ENCODE peak calls at places on chromosomes 5 and 9, in six cellular contexts. One of them, this sample, is unnamed.

GRCh38 chr5:173228639-173229380 is 6.2 kb downstream of the NKX2-5 start:
- ATAC-seq in HepG2: no peak
- ATAC-seq in heart right ventricle: peak
- ATAC-seq in Right ventricle myocardium superior: peak
- ATAC-seq in effector memory CD8-positive, alpha-beta T cell: no peak
- ATAC-seq in HCT116: no peak
- ATAC-seq in this sample: peak

GRCh38 chr5:168443950-168444700 is 42.1 kb upstream of the RARS1 start:
- ATAC-seq in HepG2: no peak
- ATAC-seq in heart right ventricle: peak
- ATAC-seq in Right ventricle myocardium superior: peak
- ATAC-seq in effector memory CD8-positive, alpha-beta T cell: no peak
- ATAC-seq in HCT116: no peak
- ATAC-seq in this sample: peak

GRCh38 chr5:10562202-10563131 is 1.4 kb upstream of the ANKRD33B start:
- ATAC-seq in HepG2: no peak
- ATAC-seq in heart right ventricle: no peak
- ATAC-seq in Right ventricle myocardium superior: no peak
- ATAC-seq in effector memory CD8-positive, alpha-beta T cell: no peak
- ATAC-seq in HCT116: no peak
- ATAC-seq in this sample: no peak

GRCh38 chr9:126325779-126326178 is 850 bp upstream of the MVB12B start:
- ATAC-seq in HepG2: peak
- ATAC-seq in heart right ventricle: no peak
- ATAC-seq in Right ventricle myocardium superior: no peak
- ATAC-seq in effector memory CD8-positive, alpha-beta T cell: no peak
- ATAC-seq in HCT116: peak
- ATAC-seq in this sample: no peak

GRCh38 chr5:82419559-82420332 is 141.6 kb upstream of the RPS23 start:
- ATAC-seq in HepG2: no peak
- ATAC-seq in heart right ventricle: no peak
- ATAC-seq in Right ventricle myocardium superior: no peak
- ATAC-seq in effector memory CD8-positive, alpha-beta T cell: no peak
- ATAC-seq in HCT116: no peak
- ATAC-seq in this sample: no peak

GRCh38 chr9:97714435-97714834 is 17.3 kb upstream of the XPA start:
- ATAC-seq in HepG2: no peak
- ATAC-seq in heart right ventricle: no peak
- ATAC-seq in Right ventricle myocardium superior: no peak
- ATAC-seq in effector memory CD8-positive, alpha-beta T cell: no peak
- ATAC-seq in HCT116: peak
- ATAC-seq in this sample: no peak

GRCh38 chr5:168342151-168342825 is 50.8 kb downstream of the WWC1 start:
- ATAC-seq in HepG2: no peak
- ATAC-seq in heart right ventricle: no peak
- ATAC-seq in Right ventricle myocardium superior: no peak
- ATAC-seq in effector memory CD8-positive, alpha-beta T cell: no peak
- ATAC-seq in HCT116: peak
- ATAC-seq in this sample: no peak

GRCh38 chr5:71783891-71784290 is 64.8 kb downstream of the CARTPT start:
- ATAC-seq in HepG2: no peak
- ATAC-seq in heart right ventricle: peak
- ATAC-seq in Right ventricle myocardium superior: no peak
- ATAC-seq in effector memory CD8-positive, alpha-beta T cell: no peak
- ATAC-seq in HCT116: no peak
- ATAC-seq in this sample: no peak

GRCh38 chr9:14674630-14675029 is 18.6 kb downstream of the ZDHHC21 start:
- ATAC-seq in HepG2: no peak
- ATAC-seq in heart right ventricle: no peak
- ATAC-seq in Right ventricle myocardium superior: no peak
- ATAC-seq in effector memory CD8-positive, alpha-beta T cell: peak
- ATAC-seq in HCT116: no peak
- ATAC-seq in this sample: no peak

GRCh38 chr9:561430-561829 is 280.1 kb upstream of the DMRT1 start:
- ATAC-seq in HepG2: no peak
- ATAC-seq in heart right ventricle: peak
- ATAC-seq in Right ventricle myocardium superior: peak
- ATAC-seq in effector memory CD8-positive, alpha-beta T cell: no peak
- ATAC-seq in HCT116: no peak
- ATAC-seq in this sample: no peak

GRCh38 chr5:39503148-39503547 is 78.4 kb upstream of the DAB2 start:
- ATAC-seq in HepG2: no peak
- ATAC-seq in heart right ventricle: peak
- ATAC-seq in Right ventricle myocardium superior: peak
- ATAC-seq in effector memory CD8-positive, alpha-beta T cell: no peak
- ATAC-seq in HCT116: no peak
- ATAC-seq in this sample: no peak

GRCh38 chr5:135141303-135142268 is 107.6 kb upstream of the PITX1 start:
- ATAC-seq in HepG2: peak
- ATAC-seq in heart right ventricle: no peak
- ATAC-seq in Right ventricle myocardium superior: no peak
- ATAC-seq in effector memory CD8-positive, alpha-beta T cell: no peak
- ATAC-seq in HCT116: peak
- ATAC-seq in this sample: no peak

GRCh38 chr5:175321927-175322532 is 122.0 kb downstream of the DRD1 start:
- ATAC-seq in HepG2: no peak
- ATAC-seq in heart right ventricle: no peak
- ATAC-seq in Right ventricle myocardium superior: no peak
- ATAC-seq in effector memory CD8-positive, alpha-beta T cell: no peak
- ATAC-seq in HCT116: no peak
- ATAC-seq in this sample: no peak

GRCh38 chr9:93189369-93190132 is 5.6 kb downstream of the WNK2 start:
- ATAC-seq in HepG2: no peak
- ATAC-seq in heart right ventricle: peak
- ATAC-seq in Right ventricle myocardium superior: no peak
- ATAC-seq in effector memory CD8-positive, alpha-beta T cell: no peak
- ATAC-seq in HCT116: no peak
- ATAC-seq in this sample: no peak

GRCh38 chr9:100725376-100725775 is 147.5 kb downstream of the CAVIN4 start:
- ATAC-seq in HepG2: no peak
- ATAC-seq in heart right ventricle: no peak
- ATAC-seq in Right ventricle myocardium superior: no peak
- ATAC-seq in effector memory CD8-positive, alpha-beta T cell: no peak
- ATAC-seq in HCT116: no peak
- ATAC-seq in this sample: no peak

GRCh38 chr9:83714316-83714715 is 6.6 kb upstream of the UBQLN1 start:
- ATAC-seq in HepG2: no peak
- ATAC-seq in heart right ventricle: no peak
- ATAC-seq in Right ventricle myocardium superior: no peak
- ATAC-seq in effector memory CD8-positive, alpha-beta T cell: peak
- ATAC-seq in HCT116: no peak
- ATAC-seq in this sample: peak

GRCh38 chr9:117665601-117666377 is 38.4 kb upstream of the TLR4 start:
- ATAC-seq in HepG2: no peak
- ATAC-seq in heart right ventricle: no peak
- ATAC-seq in Right ventricle myocardium superior: no peak
- ATAC-seq in effector memory CD8-positive, alpha-beta T cell: no peak
- ATAC-seq in HCT116: no peak
- ATAC-seq in this sample: no peak

GRCh38 chr9:87581513-87581912 is 83.8 kb downstream of the DAPK1 start:
- ATAC-seq in HepG2: no peak
- ATAC-seq in heart right ventricle: peak
- ATAC-seq in Right ventricle myocardium superior: peak
- ATAC-seq in effector memory CD8-positive, alpha-beta T cell: no peak
- ATAC-seq in HCT116: no peak
- ATAC-seq in this sample: no peak

GRCh38 chr9:84785766-84786547 is 116.4 kb downstream of the NTRK2 start:
- ATAC-seq in HepG2: no peak
- ATAC-seq in heart right ventricle: no peak
- ATAC-seq in Right ventricle myocardium superior: no peak
- ATAC-seq in effector memory CD8-positive, alpha-beta T cell: no peak
- ATAC-seq in HCT116: peak
- ATAC-seq in this sample: no peak

GRCh38 chr5:62717211-62717927 is 138.8 kb downstream of the LRRC70 start:
- ATAC-seq in HepG2: no peak
- ATAC-seq in heart right ventricle: no peak
- ATAC-seq in Right ventricle myocardium superior: no peak
- ATAC-seq in effector memory CD8-positive, alpha-beta T cell: no peak
- ATAC-seq in HCT116: no peak
- ATAC-seq in this sample: peak

GRCh38 chr5:152056931-152057330 is 132.3 kb upstream of the GLRA1 start:
- ATAC-seq in HepG2: peak
- ATAC-seq in heart right ventricle: no peak
- ATAC-seq in Right ventricle myocardium superior: no peak
- ATAC-seq in effector memory CD8-positive, alpha-beta T cell: no peak
- ATAC-seq in HCT116: no peak
- ATAC-seq in this sample: no peak

GRCh38 chr5:113922343-113922742 is 408.8 kb downstream of the YTHDC2 start:
- ATAC-seq in HepG2: no peak
- ATAC-seq in heart right ventricle: no peak
- ATAC-seq in Right ventricle myocardium superior: no peak
- ATAC-seq in effector memory CD8-positive, alpha-beta T cell: no peak
- ATAC-seq in HCT116: no peak
- ATAC-seq in this sample: no peak

GRCh38 chr9:36486454-36486932 is 86.2 kb upstream of the MELK start:
- ATAC-seq in HepG2: peak
- ATAC-seq in heart right ventricle: peak
- ATAC-seq in Right ventricle myocardium superior: no peak
- ATAC-seq in effector memory CD8-positive, alpha-beta T cell: no peak
- ATAC-seq in HCT116: no peak
- ATAC-seq in this sample: peak

GRCh38 chr9:6645153-6646027 is at the start of gene GLDC:
- ATAC-seq in HepG2: peak
- ATAC-seq in heart right ventricle: peak
- ATAC-seq in Right ventricle myocardium superior: peak
- ATAC-seq in effector memory CD8-positive, alpha-beta T cell: peak
- ATAC-seq in HCT116: peak
- ATAC-seq in this sample: peak

GRCh38 chr9:84136119-84136868 is 155.7 kb downstream of the RMI1 start:
- ATAC-seq in HepG2: no peak
- ATAC-seq in heart right ventricle: no peak
- ATAC-seq in Right ventricle myocardium superior: no peak
- ATAC-seq in effector memory CD8-positive, alpha-beta T cell: no peak
- ATAC-seq in HCT116: no peak
- ATAC-seq in this sample: peak

GRCh38 chr9:133583586-133583985 is 25.6 kb downstream of the FAM163B start:
- ATAC-seq in HepG2: no peak
- ATAC-seq in heart right ventricle: peak
- ATAC-seq in Right ventricle myocardium superior: peak
- ATAC-seq in effector memory CD8-positive, alpha-beta T cell: no peak
- ATAC-seq in HCT116: no peak
- ATAC-seq in this sample: no peak

GRCh38 chr5:158990979-158991378 is 108.7 kb downstream of the EBF1 start:
- ATAC-seq in HepG2: no peak
- ATAC-seq in heart right ventricle: no peak
- ATAC-seq in Right ventricle myocardium superior: no peak
- ATAC-seq in effector memory CD8-positive, alpha-beta T cell: no peak
- ATAC-seq in HCT116: no peak
- ATAC-seq in this sample: no peak

GRCh38 chr5:136020001-136020382 is 8.8 kb upstream of the TGFBI start:
- ATAC-seq in HepG2: no peak
- ATAC-seq in heart right ventricle: no peak
- ATAC-seq in Right ventricle myocardium superior: no peak
- ATAC-seq in effector memory CD8-positive, alpha-beta T cell: no peak
- ATAC-seq in HCT116: no peak
- ATAC-seq in this sample: no peak

GRCh38 chr5:103510851-103511553 is 51.6 kb downstream of the NUDT12 start:
- ATAC-seq in HepG2: peak
- ATAC-seq in heart right ventricle: no peak
- ATAC-seq in Right ventricle myocardium superior: no peak
- ATAC-seq in effector memory CD8-positive, alpha-beta T cell: no peak
- ATAC-seq in HCT116: no peak
- ATAC-seq in this sample: no peak

GRCh38 chr5:135373747-135374515 is 25.1 kb downstream of the MACROH2A1 start:
- ATAC-seq in HepG2: no peak
- ATAC-seq in heart right ventricle: peak
- ATAC-seq in Right ventricle myocardium superior: peak
- ATAC-seq in effector memory CD8-positive, alpha-beta T cell: no peak
- ATAC-seq in HCT116: no peak
- ATAC-seq in this sample: no peak

GRCh38 chr5:134568339-134568700 is 42.9 kb downstream of the JADE2 start:
- ATAC-seq in HepG2: no peak
- ATAC-seq in heart right ventricle: no peak
- ATAC-seq in Right ventricle myocardium superior: peak
- ATAC-seq in effector memory CD8-positive, alpha-beta T cell: no peak
- ATAC-seq in HCT116: no peak
- ATAC-seq in this sample: peak

GRCh38 chr5:36040651-36041536 is 25.8 kb downstream of the UGT3A2 start:
- ATAC-seq in HepG2: no peak
- ATAC-seq in heart right ventricle: no peak
- ATAC-seq in Right ventricle myocardium superior: no peak
- ATAC-seq in effector memory CD8-positive, alpha-beta T cell: no peak
- ATAC-seq in HCT116: no peak
- ATAC-seq in this sample: no peak

GRCh38 chr9:124368692-124369091 is 46.5 kb downstream of the PSMB7 start:
- ATAC-seq in HepG2: no peak
- ATAC-seq in heart right ventricle: no peak
- ATAC-seq in Right ventricle myocardium superior: no peak
- ATAC-seq in effector memory CD8-positive, alpha-beta T cell: no peak
- ATAC-seq in HCT116: no peak
- ATAC-seq in this sample: no peak

GRCh38 chr9:94014066-94014654 is 59.0 kb upstream of the BARX1 start:
- ATAC-seq in HepG2: peak
- ATAC-seq in heart right ventricle: no peak
- ATAC-seq in Right ventricle myocardium superior: no peak
- ATAC-seq in effector memory CD8-positive, alpha-beta T cell: no peak
- ATAC-seq in HCT116: peak
- ATAC-seq in this sample: peak

GRCh38 chr9:124453586-124454191 is 3.4 kb downstream of the ADGRD2 start:
- ATAC-seq in HepG2: peak
- ATAC-seq in heart right ventricle: no peak
- ATAC-seq in Right ventricle myocardium superior: no peak
- ATAC-seq in effector memory CD8-positive, alpha-beta T cell: no peak
- ATAC-seq in HCT116: peak
- ATAC-seq in this sample: no peak

GRCh38 chr5:133384120-133384855 is 228.1 kb downstream of the FSTL4 start:
- ATAC-seq in HepG2: no peak
- ATAC-seq in heart right ventricle: peak
- ATAC-seq in Right ventricle myocardium superior: peak
- ATAC-seq in effector memory CD8-positive, alpha-beta T cell: no peak
- ATAC-seq in HCT116: no peak
- ATAC-seq in this sample: no peak

GRCh38 chr5:92775711-92776615 is 805.1 kb downstream of the NR2F1-AS1 start:
- ATAC-seq in HepG2: no peak
- ATAC-seq in heart right ventricle: no peak
- ATAC-seq in Right ventricle myocardium superior: no peak
- ATAC-seq in effector memory CD8-positive, alpha-beta T cell: no peak
- ATAC-seq in HCT116: no peak
- ATAC-seq in this sample: no peak

GRCh38 chr9:81459591-81459990 is 229.8 kb downstream of the TLE1 start:
- ATAC-seq in HepG2: no peak
- ATAC-seq in heart right ventricle: no peak
- ATAC-seq in Right ventricle myocardium superior: no peak
- ATAC-seq in effector memory CD8-positive, alpha-beta T cell: no peak
- ATAC-seq in HCT116: no peak
- ATAC-seq in this sample: no peak

This sample was measured in SK-N-SH treated with all-trans-retinoic acid at 6 μM for 48 hours.